ENCODE peak calls at places on chromosomes 11 and 22, in eight cellular contexts. K is MM.1S, J is SK-N-SH, U is GM23248, E is HCT116, C is GM23338, X is neural progenitor cell, P is PC-3. F is an unnamed sample.

GRCh38 chr11:86746509-86746908 is 53.8 kb upstream of the PRSS23 start:
- DNase-seq in K (no peak), J (peak), U (no peak), E (no peak), C (no peak), X (no peak), P (no peak), F (no peak)

GRCh38 chr11:58649623-58650022 is 27.2 kb downstream of the CNTF start:
- DNase-seq in K (no peak), J (no peak), U (no peak), E (no peak), C (no peak), X (no peak), P (no peak), F (no peak)

GRCh38 chr11:126393143-126393542 is 37.7 kb downstream of the ST3GAL4 start:
- DNase-seq in K (no peak), J (no peak), U (no peak), E (no peak), C (no peak), X (no peak), P (no peak), F (no peak)

GRCh38 chr11:13959001-13959400 is 3.5 kb upstream of the SPON1 start:
- DNase-seq in K (no peak), J (peak), U (no peak), E (no peak), C (no peak), X (no peak), P (no peak), F (no peak)

GRCh38 chr22:47517062-47517461 is 754.6 kb downstream of the TBC1D22A start:
- DNase-seq in K (no peak), J (no peak), U (no peak), E (no peak), C (no peak), X (no peak), P (no peak), F (no peak)

GRCh38 chr11:69249641-69250502 is 44.1 kb upstream of the MYEOV start:
- DNase-seq in K (peak), J (no peak), U (peak), E (no peak), C (peak), X (peak), P (peak), F (no peak)

GRCh38 chr11:73623651-73624050 is 22.7 kb upstream of the PLEKHB1 start:
- DNase-seq in K (no peak), J (no peak), U (no peak), E (no peak), C (no peak), X (no peak), P (no peak), F (no peak)

GRCh38 chr11:30879322-30880020 is 293.3 kb upstream of the MPPED2 start:
- DNase-seq in K (no peak), J (peak), U (no peak), E (no peak), C (no peak), X (no peak), P (no peak), F (no peak)

GRCh38 chr22:18093661-18094060 is 15.9 kb downstream of the PEX26 start:
- DNase-seq in K (no peak), J (no peak), U (no peak), E (no peak), C (no peak), X (no peak), P (no peak), F (no peak)

GRCh38 chr11:15011741-15012140 is 39.6 kb upstream of the CALCA start:
- DNase-seq in K (no peak), J (no peak), U (no peak), E (no peak), C (no peak), X (no peak), P (no peak), F (no peak)

GRCh38 chr11:76752321-76753175 is 30.6 kb upstream of the TSKU start:
- DNase-seq in K (no peak), J (peak), U (peak), E (no peak), C (no peak), X (no peak), P (no peak), F (no peak)

GRCh38 chr11:58075781-58076180 is 45.0 kb downstream of the OR6Q1 start:
- DNase-seq in K (no peak), J (no peak), U (peak), E (no peak), C (no peak), X (no peak), P (peak), F (no peak)

GRCh38 chr11:73306977-73307322 is 1.1 kb upstream of the ARHGEF17 start:
- DNase-seq in K (no peak), J (no peak), U (no peak), E (no peak), C (no peak), X (no peak), P (no peak), F (no peak)

GRCh38 chr11:131178020-131178419 is 192.4 kb upstream of the NTM start:
- DNase-seq in K (no peak), J (no peak), U (no peak), E (no peak), C (no peak), X (no peak), P (no peak), F (no peak)

GRCh38 chr11:129861702-129862107 is 33.7 kb downstream of the NFRKB start:
- DNase-seq in K (no peak), J (no peak), U (peak), E (peak), C (peak), X (peak), P (peak), F (no peak)

GRCh38 chr11:8911040-8911823 is at the start of gene AKIP1:
- DNase-seq in K (peak), J (peak), U (peak), E (peak), C (peak), X (peak), P (peak), F (peak)

GRCh38 chr22:42817556-42817955 is 39.5 kb downstream of the ARFGAP3 start:
- DNase-seq in K (no peak), J (no peak), U (peak), E (no peak), C (no peak), X (no peak), P (no peak), F (no peak)

GRCh38 chr22:42816339-42816738 is 40.7 kb downstream of the ARFGAP3 start:
- DNase-seq in K (no peak), J (no peak), U (no peak), E (no peak), C (no peak), X (no peak), P (no peak), F (no peak)

GRCh38 chr22:42820075-42820763 is 36.9 kb downstream of the ARFGAP3 start:
- DNase-seq in K (peak), J (no peak), U (peak), E (no peak), C (peak), X (peak), P (peak), F (peak)

GRCh38 chr22:42821386-42821785 is 35.7 kb downstream of the ARFGAP3 start:
- DNase-seq in K (no peak), J (no peak), U (no peak), E (no peak), C (no peak), X (no peak), P (no peak), F (no peak)

GRCh38 chr22:42819412-42820069 is 37.5 kb downstream of the ARFGAP3 start:
- DNase-seq in K (no peak), J (no peak), U (no peak), E (no peak), C (no peak), X (no peak), P (no peak), F (no peak)
- H2AFZ ChIP-seq in K (no peak), J (no peak), U (no peak), E (no peak), C (no peak), X (no peak), P (no peak), F (peak)

GRCh38 chr11:75229466-75229865 is 11.1 kb upstream of the TPBGL start:
- DNase-seq in K (no peak), J (no peak), U (no peak), E (no peak), C (no peak), X (no peak), P (no peak), F (no peak)

GRCh38 chr11:75225794-75226193 is 14.8 kb upstream of the TPBGL start:
- DNase-seq in K (no peak), J (no peak), U (no peak), E (no peak), C (no peak), X (no peak), P (no peak), F (no peak)

GRCh38 chr11:75219869-75220268 is 20.7 kb upstream of the TPBGL start:
- DNase-seq in K (no peak), J (no peak), U (no peak), E (no peak), C (no peak), X (no peak), P (no peak), F (no peak)

DNA sequence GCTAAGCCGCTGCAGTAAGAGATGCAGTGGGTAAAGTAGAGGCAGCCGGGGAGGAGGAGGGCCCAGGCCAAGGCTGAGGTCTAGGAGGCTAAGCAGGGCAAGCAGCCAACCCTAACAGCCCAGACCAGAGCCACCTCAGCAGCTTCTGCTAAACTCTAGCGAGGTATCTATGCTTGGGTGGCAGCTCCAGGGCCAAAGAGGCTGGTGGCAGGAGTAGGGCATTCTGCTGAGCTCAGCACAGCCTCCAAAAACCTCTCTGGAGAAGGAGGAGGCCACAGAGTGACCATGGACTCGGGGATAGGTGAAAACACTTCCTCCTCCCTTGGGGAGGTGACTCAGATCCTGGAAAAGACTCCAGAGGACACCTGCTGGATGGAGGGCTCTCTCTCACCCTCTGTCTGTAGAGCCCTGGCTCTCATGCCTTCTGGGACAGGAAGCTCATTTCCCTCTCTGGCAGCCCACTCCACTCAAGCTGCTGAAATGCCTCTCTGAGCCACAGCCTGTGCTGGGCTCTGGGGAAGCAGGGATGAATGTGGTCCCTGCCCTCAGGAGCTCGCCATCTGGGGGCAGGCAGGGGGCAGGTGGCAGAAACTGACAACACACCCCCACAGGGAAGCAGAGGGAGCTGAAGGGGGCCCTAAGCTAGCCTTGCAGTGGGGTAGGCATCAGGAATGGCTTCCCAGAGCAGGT is 16.5 kb upstream of the TPBGL start:
- DNase-seq in K (no peak), J (no peak), U (no peak), E (no peak), C (peak), X (no peak), P (peak), F (no peak)
- TF ChIP-seq EZH2phosphoT487 in K (no peak), J (no peak), U (no peak), E (no peak), C (no peak), X (no peak), P (no peak), F (no peak)

GRCh38 chr22:40387758-40388157 is 17.4 kb downstream of the SGSM3 start:
- DNase-seq in K (no peak), J (no peak), U (no peak), E (no peak), C (no peak), X (no peak), P (peak), F (no peak)

GRCh38 chr22:40388231-40388630 is 17.8 kb downstream of the SGSM3 start:
- DNase-seq in K (no peak), J (no peak), U (no peak), E (no peak), C (no peak), X (no peak), P (no peak), F (no peak)

GRCh38 chr22:40383905-40384304 is 13.5 kb downstream of the SGSM3 start:
- DNase-seq in K (no peak), J (no peak), U (peak), E (no peak), C (no peak), X (no peak), P (no peak), F (no peak)

GRCh38 chr22:40381461-40381860 is 11.1 kb downstream of the SGSM3 start:
- DNase-seq in K (no peak), J (no peak), U (no peak), E (no peak), C (no peak), X (no peak), P (no peak), F (no peak)

DNA sequence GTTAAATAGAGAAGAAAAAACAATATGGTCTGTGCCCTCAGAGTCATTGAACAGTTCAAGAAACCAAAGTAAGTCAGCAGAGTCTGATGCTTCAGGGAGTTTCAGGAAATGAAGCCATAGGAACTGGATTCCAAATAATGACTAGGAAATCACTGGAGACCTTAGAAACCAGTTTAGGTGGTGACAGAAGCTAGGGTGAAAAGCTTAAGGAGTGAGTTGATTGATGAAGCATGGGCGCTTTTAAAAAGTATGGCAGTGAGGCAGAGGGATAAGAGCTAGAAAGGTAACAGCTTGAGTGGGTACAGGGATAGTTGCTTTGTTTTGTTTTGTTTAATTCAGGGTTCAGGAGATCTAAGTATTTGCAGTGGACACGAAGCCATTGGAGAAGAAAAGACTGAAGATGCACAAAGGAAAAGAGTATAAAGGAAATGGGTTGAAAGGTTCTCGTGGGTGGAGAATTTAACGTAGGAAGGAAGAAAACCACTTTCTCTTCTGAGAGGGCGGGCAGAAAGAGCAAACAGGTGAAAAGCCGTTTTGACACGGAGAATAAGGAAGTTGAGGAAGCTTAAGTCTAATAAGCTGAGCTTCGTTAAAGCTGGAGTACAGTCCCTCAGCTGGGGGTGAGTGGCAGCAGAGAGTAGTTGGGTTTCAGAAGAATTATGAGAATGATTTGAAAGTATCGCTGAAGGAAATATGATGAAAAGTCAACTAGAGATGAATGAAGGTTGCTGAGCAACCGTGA is 14.8 kb downstream of the SGSM3 start:
- DNase-seq in K (peak), J (no peak), U (no peak), E (no peak), C (no peak), X (no peak), P (no peak), F (peak)
- H3K27ac ChIP-seq in K (peak), J (no peak), U (no peak), E (no peak), C (no peak), X (no peak), P (no peak), F (peak)

DNA sequence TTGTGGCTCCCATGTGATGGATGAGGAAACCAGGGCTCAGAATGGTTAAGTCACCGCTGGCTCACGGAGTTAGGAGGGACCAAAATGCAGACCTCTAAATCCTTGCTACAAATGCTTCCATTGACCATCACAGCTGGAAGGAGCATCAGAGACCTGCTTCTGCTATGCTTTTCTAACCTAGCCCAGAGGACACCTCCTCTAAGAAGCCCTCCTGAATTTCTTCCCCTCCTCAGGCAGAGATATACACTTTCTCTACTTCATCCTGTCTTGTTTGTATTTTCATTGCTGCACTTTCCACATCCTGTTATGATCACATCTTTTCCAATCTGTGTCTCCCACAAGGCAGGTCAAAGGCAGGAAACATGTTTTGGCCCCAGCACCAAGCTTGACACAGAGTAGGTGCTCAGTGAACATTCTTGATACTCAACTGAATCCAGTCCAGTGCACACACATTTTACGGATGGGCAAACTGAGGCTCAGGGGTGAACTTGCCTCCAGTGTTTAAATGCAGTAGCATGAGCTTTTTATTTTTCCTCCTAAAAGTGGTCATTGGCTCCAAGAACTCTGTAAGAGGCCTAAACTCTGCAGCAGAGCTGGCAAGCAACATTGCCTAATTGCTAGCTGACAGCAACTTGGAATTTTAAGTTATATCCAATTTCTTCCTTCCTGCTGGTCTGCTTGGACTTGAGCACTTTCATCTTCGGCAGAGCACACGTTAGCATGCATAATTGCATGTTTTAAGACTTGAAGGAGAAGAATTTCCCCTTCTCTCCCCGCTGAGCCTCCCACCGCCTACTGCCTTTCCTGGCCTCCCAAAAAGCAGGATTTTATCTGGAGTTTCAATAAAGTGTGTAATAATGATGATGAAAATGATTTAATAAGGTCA is 12.8 kb downstream of the SCUBE1 start:
- DNase-seq in K (no peak), J (no peak), U (no peak), E (no peak), C (no peak), X (no peak), P (no peak), F (no peak)
- H2AFZ ChIP-seq in K (no peak), J (no peak), U (no peak), E (no peak), C (no peak), X (no peak), P (no peak), F (no peak)

F was measured in OCI-LY7.